ENCODE peak calls at places on chromosomes 4 and X, in seven cellular contexts. One of them, this sample, is unnamed.

GRCh38 chrX:2689773-2690666 is 1.1 kb upstream of the CD99 start:
- DNase-seq in cardiac muscle cell: no peak
- DNase-seq in retinal pigment epithelial cell: no peak
- DNase-seq in mammary epithelial cell: no peak
- DNase-seq in coronary artery: no peak
- DNase-seq in left ventricle myocardium inferior: no peak
- DNase-seq in stomach: no peak
- DNase-seq in this sample: no peak

GRCh38 chr4:129446074-129446473 is 350.1 kb downstream of the C4orf33 start:
- DNase-seq in mammary epithelial cell: peak; percentile 17
- DNase-seq in stomach: no peak
- DNase-seq in left ventricle myocardium inferior: no peak
- DNase-seq in retinal pigment epithelial cell: peak; percentile 21
- DNase-seq in cardiac muscle cell: peak; percentile 2
- DNase-seq in coronary artery: no peak
- DNase-seq in this sample: no peak

GRCh38 chrX:154457491-154458115 is 478 bp upstream of the PLXNA3 start:
- DNase-seq in cardiac muscle cell: no peak
- DNase-seq in coronary artery: no peak
- DNase-seq in left ventricle myocardium inferior: no peak
- DNase-seq in mammary epithelial cell: peak; percentile 58
- DNase-seq in retinal pigment epithelial cell: no peak
- DNase-seq in stomach: peak; percentile 48
- DNase-seq in this sample: peak; percentile 68

GRCh38 chrX:7061429-7061828 is 86.1 kb upstream of the STS start:
- DNase-seq in stomach: no peak
- DNase-seq in left ventricle myocardium inferior: no peak
- DNase-seq in cardiac muscle cell: no peak
- DNase-seq in coronary artery: no peak
- DNase-seq in retinal pigment epithelial cell: no peak
- DNase-seq in mammary epithelial cell: no peak
- DNase-seq in this sample: no peak

GRCh38 chrX:356385-357034 is 30.2 kb downstream of the PPP2R3B start:
- DNase-seq in left ventricle myocardium inferior: no peak
- DNase-seq in retinal pigment epithelial cell: no peak
- DNase-seq in stomach: no peak
- DNase-seq in coronary artery: no peak
- DNase-seq in mammary epithelial cell: no peak
- DNase-seq in cardiac muscle cell: no peak
- DNase-seq in this sample: no peak

GRCh38 chrX:101759000-101759399 is 99.3 kb upstream of the ARMCX2 start:
- DNase-seq in retinal pigment epithelial cell: no peak
- DNase-seq in mammary epithelial cell: peak; percentile 1
- DNase-seq in coronary artery: no peak
- DNase-seq in cardiac muscle cell: peak; percentile 45
- DNase-seq in left ventricle myocardium inferior: peak; percentile 9
- DNase-seq in stomach: no peak
- DNase-seq in this sample: peak; percentile 27

GRCh38 chr4:158446106-158446505 is 75.6 kb upstream of the RXFP1 start:
- DNase-seq in stomach: no peak
- DNase-seq in coronary artery: no peak
- DNase-seq in retinal pigment epithelial cell: no peak
- DNase-seq in cardiac muscle cell: peak; percentile 78
- DNase-seq in mammary epithelial cell: peak; percentile 69
- DNase-seq in left ventricle myocardium inferior: no peak
- DNase-seq in this sample: no peak

GRCh38 chrX:111376897-111377601 is 34.9 kb downstream of the DCX start:
- DNase-seq in retinal pigment epithelial cell: no peak
- DNase-seq in coronary artery: no peak
- DNase-seq in stomach: no peak
- DNase-seq in mammary epithelial cell: no peak
- DNase-seq in left ventricle myocardium inferior: no peak
- DNase-seq in cardiac muscle cell: no peak
- DNase-seq in this sample: no peak

GRCh38 chrX:130071611-130072349 is 38.5 kb downstream of the ELF4 start:
- DNase-seq in coronary artery: no peak
- DNase-seq in stomach: peak; percentile 38
- DNase-seq in left ventricle myocardium inferior: no peak
- DNase-seq in mammary epithelial cell: no peak
- DNase-seq in cardiac muscle cell: no peak
- DNase-seq in retinal pigment epithelial cell: no peak
- DNase-seq in this sample: no peak

GRCh38 chr4:67928547-67928946 is 34.7 kb downstream of the TMPRSS11A start:
- DNase-seq in stomach: no peak
- DNase-seq in left ventricle myocardium inferior: no peak
- DNase-seq in retinal pigment epithelial cell: no peak
- DNase-seq in mammary epithelial cell: peak; percentile 74
- DNase-seq in coronary artery: no peak
- DNase-seq in cardiac muscle cell: no peak
- DNase-seq in this sample: no peak

GRCh38 chr4:101961144-101961543 is 170.6 kb downstream of the BANK1 start:
- DNase-seq in stomach: no peak
- DNase-seq in cardiac muscle cell: no peak
- DNase-seq in retinal pigment epithelial cell: peak; percentile 55
- DNase-seq in coronary artery: no peak
- DNase-seq in mammary epithelial cell: no peak
- DNase-seq in left ventricle myocardium inferior: no peak
- DNase-seq in this sample: no peak

GRCh38 chr4:4502694-4503311 is 39.0 kb downstream of the STX18 start:
- DNase-seq in coronary artery: no peak
- DNase-seq in stomach: no peak
- DNase-seq in retinal pigment epithelial cell: no peak
- DNase-seq in cardiac muscle cell: peak; percentile 66
- DNase-seq in left ventricle myocardium inferior: no peak
- DNase-seq in mammary epithelial cell: no peak
- DNase-seq in this sample: peak; percentile 2

GRCh38 chrX:69028006-69028760 is 137.1 kb downstream of the PJA1 start:
- DNase-seq in stomach: no peak
- DNase-seq in coronary artery: no peak
- DNase-seq in cardiac muscle cell: no peak
- DNase-seq in left ventricle myocardium inferior: no peak
- DNase-seq in mammary epithelial cell: no peak
- DNase-seq in retinal pigment epithelial cell: no peak
- DNase-seq in this sample: no peak

GRCh38 chrX:19332983-19333382 is 10.7 kb upstream of the PDHA1 start:
- DNase-seq in coronary artery: no peak
- DNase-seq in stomach: no peak
- DNase-seq in cardiac muscle cell: peak; percentile 50
- DNase-seq in left ventricle myocardium inferior: peak; percentile 52
- DNase-seq in mammary epithelial cell: no peak
- DNase-seq in retinal pigment epithelial cell: no peak
- DNase-seq in this sample: no peak

GRCh38 chr4:183097251-183098079 is 1.6 kb upstream of the WWC2 start:
- DNase-seq in left ventricle myocardium inferior: peak; percentile 26
- DNase-seq in cardiac muscle cell: peak; percentile 50
- DNase-seq in retinal pigment epithelial cell: no peak
- DNase-seq in stomach: no peak
- DNase-seq in coronary artery: no peak
- DNase-seq in mammary epithelial cell: no peak
- DNase-seq in this sample: no peak

GRCh38 chr4:51885371-51885770 is 42.4 kb downstream of the DCUN1D4 start:
- DNase-seq in stomach: no peak
- DNase-seq in cardiac muscle cell: peak; percentile 44
- DNase-seq in left ventricle myocardium inferior: no peak
- DNase-seq in mammary epithelial cell: no peak
- DNase-seq in coronary artery: no peak
- DNase-seq in retinal pigment epithelial cell: peak; percentile 0
- DNase-seq in this sample: peak; percentile 5

GRCh38 chrX:23332101-23332887 is 2.4 kb upstream of the PTCHD1 start:
- DNase-seq in mammary epithelial cell: no peak
- DNase-seq in left ventricle myocardium inferior: no peak
- DNase-seq in cardiac muscle cell: no peak
- DNase-seq in stomach: no peak
- DNase-seq in coronary artery: no peak
- DNase-seq in retinal pigment epithelial cell: no peak
- DNase-seq in this sample: no peak

GRCh38 chr4:104017213-104017612 is 297.4 kb upstream of the TACR3 start:
- DNase-seq in mammary epithelial cell: no peak
- DNase-seq in coronary artery: no peak
- DNase-seq in retinal pigment epithelial cell: no peak
- DNase-seq in stomach: no peak
- DNase-seq in cardiac muscle cell: no peak
- DNase-seq in left ventricle myocardium inferior: no peak
- DNase-seq in this sample: no peak

GRCh38 chrX:15242899-15243555 is 26.9 kb downstream of the ASB9 start:
- DNase-seq in retinal pigment epithelial cell: no peak
- DNase-seq in left ventricle myocardium inferior: no peak
- DNase-seq in stomach: no peak
- DNase-seq in mammary epithelial cell: peak; percentile 43
- DNase-seq in cardiac muscle cell: peak; percentile 68
- DNase-seq in coronary artery: no peak
- DNase-seq in this sample: peak; percentile 36

GRCh38 chr4:180156684-180157083 is 2086.5 kb upstream of the TENM3 start:
- DNase-seq in stomach: no peak
- DNase-seq in coronary artery: no peak
- DNase-seq in retinal pigment epithelial cell: no peak
- DNase-seq in cardiac muscle cell: no peak
- DNase-seq in left ventricle myocardium inferior: no peak
- DNase-seq in mammary epithelial cell: no peak
- DNase-seq in this sample: no peak

GRCh38 chr4:91826186-91826585 is 477.6 kb upstream of the GRID2 start:
- DNase-seq in cardiac muscle cell: peak; percentile 56
- DNase-seq in left ventricle myocardium inferior: no peak
- DNase-seq in mammary epithelial cell: peak; percentile 87
- DNase-seq in stomach: no peak
- DNase-seq in retinal pigment epithelial cell: no peak
- DNase-seq in coronary artery: no peak
- DNase-seq in this sample: peak; percentile 16

GRCh38 chrX:152927858-152928760 is 30.2 kb downstream of the ZNF185 start:
- DNase-seq in mammary epithelial cell: no peak
- DNase-seq in left ventricle myocardium inferior: no peak
- DNase-seq in coronary artery: no peak
- DNase-seq in cardiac muscle cell: no peak
- DNase-seq in retinal pigment epithelial cell: no peak
- DNase-seq in stomach: no peak
- DNase-seq in this sample: no peak

GRCh38 chrX:152928761-152929400 is 31.0 kb downstream of the ZNF185 start:
- DNase-seq in mammary epithelial cell: no peak
- DNase-seq in stomach: no peak
- DNase-seq in left ventricle myocardium inferior: no peak
- DNase-seq in coronary artery: no peak
- DNase-seq in cardiac muscle cell: no peak
- DNase-seq in retinal pigment epithelial cell: no peak
- DNase-seq in this sample: no peak

GRCh38 chrX:152926923-152927322 is 29.1 kb downstream of the ZNF185 start:
- DNase-seq in mammary epithelial cell: no peak
- DNase-seq in coronary artery: no peak
- DNase-seq in stomach: no peak
- DNase-seq in left ventricle myocardium inferior: no peak
- DNase-seq in cardiac muscle cell: no peak
- DNase-seq in retinal pigment epithelial cell: no peak
- DNase-seq in this sample: no peak

GRCh38 chrX:152925835-152926234 is 28.0 kb downstream of the ZNF185 start:
- DNase-seq in mammary epithelial cell: no peak
- DNase-seq in coronary artery: no peak
- DNase-seq in cardiac muscle cell: no peak
- DNase-seq in retinal pigment epithelial cell: no peak
- DNase-seq in stomach: no peak
- DNase-seq in left ventricle myocardium inferior: no peak
- DNase-seq in this sample: no peak

DNA sequence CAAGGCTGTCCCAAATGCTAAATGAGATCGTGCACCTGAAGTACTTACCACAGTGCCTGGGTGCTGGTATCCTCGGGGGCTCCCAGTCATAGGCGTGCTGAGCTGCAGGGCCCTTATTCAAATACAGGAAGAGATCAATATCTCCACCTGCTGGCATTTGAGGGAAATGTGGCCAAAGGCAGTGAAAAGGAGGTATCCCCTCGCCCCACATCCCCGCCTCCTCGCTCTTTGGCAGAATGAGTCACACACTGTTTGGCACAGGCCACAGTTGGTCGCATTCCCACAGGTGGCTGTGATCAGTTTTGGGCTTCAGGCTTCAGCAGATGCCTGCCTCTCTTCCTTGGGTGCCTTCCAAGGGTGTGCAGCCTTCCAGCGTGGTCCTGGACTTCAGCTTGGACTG is 28.4 kb downstream of the ZNF185 start:
- DNase-seq in mammary epithelial cell: peak; percentile 68
- DNase-seq in cardiac muscle cell: peak; percentile 57
- DNase-seq in coronary artery: no peak
- DNase-seq in stomach: peak; percentile 37
- DNase-seq in retinal pigment epithelial cell: no peak
- DNase-seq in left ventricle myocardium inferior: no peak
- DNase-seq in this sample: peak; percentile 79
- TF ChIP-seq CTCF in mammary epithelial cell: peak; percentile 58
- TF ChIP-seq CTCF in cardiac muscle cell: peak; percentile 46
- TF ChIP-seq CTCF in coronary artery: no peak
- TF ChIP-seq CTCF in stomach: no peak
- TF ChIP-seq CTCF in retinal pigment epithelial cell: peak; percentile 64
- TF ChIP-seq CTCF in left ventricle myocardium inferior: peak; percentile 26
- TF ChIP-seq CTCF in this sample: peak; percentile 39

GRCh38 chr4:126630171-126630570 is 1002.6 kb upstream of the INTU start:
- DNase-seq in left ventricle myocardium inferior: no peak
- DNase-seq in retinal pigment epithelial cell: no peak
- DNase-seq in stomach: no peak
- DNase-seq in coronary artery: no peak
- DNase-seq in cardiac muscle cell: peak; percentile 38
- DNase-seq in mammary epithelial cell: no peak
- DNase-seq in this sample: no peak

GRCh38 chr4:126628933-126629332 is 1003.8 kb upstream of the INTU start:
- DNase-seq in stomach: no peak
- DNase-seq in left ventricle myocardium inferior: no peak
- DNase-seq in cardiac muscle cell: no peak
- DNase-seq in retinal pigment epithelial cell: no peak
- DNase-seq in mammary epithelial cell: no peak
- DNase-seq in coronary artery: no peak
- DNase-seq in this sample: no peak

DNA sequence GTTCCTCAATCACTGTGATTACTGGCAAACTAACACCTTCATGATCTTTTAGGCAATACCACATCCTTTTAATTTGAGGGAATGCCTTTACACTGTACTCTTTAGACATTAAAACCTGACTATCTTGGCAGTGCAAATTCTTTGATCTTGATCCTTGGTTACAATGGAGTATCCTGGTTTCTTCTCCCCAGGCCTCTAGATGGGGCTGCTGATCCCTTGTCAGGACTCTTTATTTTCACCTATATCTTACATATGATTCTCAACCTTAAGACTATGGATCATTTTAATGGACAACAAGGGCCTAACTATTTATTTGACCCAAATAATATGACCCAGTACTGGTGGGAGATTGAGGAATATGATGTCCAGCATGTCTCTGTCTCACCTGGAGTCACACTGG is 1005.5 kb upstream of the INTU start:
- DNase-seq in stomach: no peak
- DNase-seq in coronary artery: no peak
- DNase-seq in retinal pigment epithelial cell: no peak
- DNase-seq in mammary epithelial cell: peak; percentile 12
- DNase-seq in left ventricle myocardium inferior: no peak
- DNase-seq in cardiac muscle cell: peak; percentile 49
- DNase-seq in this sample: no peak
- TF ChIP-seq CTCF in stomach: no peak
- TF ChIP-seq CTCF in coronary artery: no peak
- TF ChIP-seq CTCF in retinal pigment epithelial cell: peak; percentile 75
- TF ChIP-seq CTCF in mammary epithelial cell: peak; percentile 74
- TF ChIP-seq CTCF in left ventricle myocardium inferior: peak; percentile 46
- TF ChIP-seq CTCF in cardiac muscle cell: peak; percentile 75
- TF ChIP-seq CTCF in this sample: no peak

GRCh38 chrX:99308302-99308701 is 1101.8 kb downstream of the PCDH19 start:
- DNase-seq in cardiac muscle cell: no peak
- DNase-seq in retinal pigment epithelial cell: no peak
- DNase-seq in stomach: no peak
- DNase-seq in mammary epithelial cell: no peak
- DNase-seq in coronary artery: no peak
- DNase-seq in left ventricle myocardium inferior: no peak
- DNase-seq in this sample: no peak
- TF ChIP-seq CTCF in cardiac muscle cell: no peak
- TF ChIP-seq CTCF in retinal pigment epithelial cell: no peak
- TF ChIP-seq CTCF in stomach: no peak
- TF ChIP-seq CTCF in mammary epithelial cell: no peak
- TF ChIP-seq CTCF in coronary artery: no peak
- TF ChIP-seq CTCF in left ventricle myocardium inferior: no peak
- TF ChIP-seq CTCF in this sample: no peak

GRCh38 chr4:181939199-181939945 is 303.8 kb upstream of the TENM3 start:
- DNase-seq in mammary epithelial cell: peak; percentile 59
- DNase-seq in coronary artery: no peak
- DNase-seq in retinal pigment epithelial cell: no peak
- DNase-seq in stomach: no peak
- DNase-seq in cardiac muscle cell: peak; percentile 25
- DNase-seq in left ventricle myocardium inferior: no peak
- DNase-seq in this sample: no peak
- TF ChIP-seq CTCF in mammary epithelial cell: peak; percentile 63
- TF ChIP-seq CTCF in coronary artery: no peak
- TF ChIP-seq CTCF in retinal pigment epithelial cell: no peak
- TF ChIP-seq CTCF in stomach: no peak
- TF ChIP-seq CTCF in cardiac muscle cell: peak; percentile 7
- TF ChIP-seq CTCF in left ventricle myocardium inferior: no peak
- TF ChIP-seq CTCF in this sample: no peak

This sample was measured in Calu3.